ENCODE peak calls at places on chromosomes 7 and 10, in eight cellular contexts. D is heart left ventricle, E is endothelial cell of umbilical vein, I is upper lobe of right lung, W is tibial nerve, X is pancreas, T is A549, Z is prostate gland. C is an unnamed sample.

GRCh38 chr10:5948999-5949759 is 28.2 kb downstream of the IL15RA start:
- DNase-seq in D (peak; percentile 60), E (peak; percentile 82), I (peak; percentile 82), W (no peak), X (no peak), T (peak; percentile 62), Z (no peak), C (peak; percentile 55)

GRCh38 chr10:102242118-102242485 is 790 bp upstream of the PITX3 start:
- DNase-seq in D (no peak), E (no peak), I (no peak), W (no peak), X (no peak), T (no peak), Z (no peak), C (no peak)

GRCh38 chr7:104328308-104328969 is at the start of gene LHFPL3:
- DNase-seq in D (no peak), E (no peak), I (no peak), W (no peak), X (peak; percentile 61), T (no peak), Z (no peak), C (no peak)

GRCh38 chr7:78499283-78499682 is 700.7 kb downstream of the PHTF2 start:
- DNase-seq in D (no peak), E (no peak), I (no peak), W (no peak), X (no peak), T (no peak), Z (no peak), C (no peak)

GRCh38 chr7:16929146-16929762 is 47.5 kb upstream of the AGR3 start:
- DNase-seq in D (no peak), E (no peak), I (no peak), W (no peak), X (no peak), T (no peak), Z (no peak), C (no peak)

GRCh38 chr10:79188154-79188763 is 119.5 kb downstream of the ZMIZ1 start:
- DNase-seq in D (no peak), E (no peak), I (peak; percentile 81), W (no peak), X (no peak), T (no peak), Z (no peak), C (no peak)

GRCh38 chr10:7337431-7338171 is 73.2 kb downstream of the SFMBT2 start:
- DNase-seq in D (no peak), E (no peak), I (no peak), W (no peak), X (no peak), T (no peak), Z (no peak), C (no peak)

GRCh38 chr7:43764807-43765491 is 6.5 kb downstream of the BLVRA start:
- DNase-seq in D (no peak), E (no peak), I (no peak), W (no peak), X (no peak), T (peak; percentile 80), Z (peak; percentile 24), C (peak; percentile 75)

GRCh38 chr7:151876112-151876898 is 610 bp downstream of the PRKAG2 start:
- DNase-seq in D (peak; percentile 83), E (peak; percentile 37), I (peak; percentile 91), W (peak; percentile 74), X (peak; percentile 94), T (peak; percentile 38), Z (peak; percentile 84), C (peak; percentile 28)

GRCh38 chr10:47371629-47372485 is 12.2 kb downstream of the ZNF488 start:
- DNase-seq in D (peak; percentile 10), E (no peak), I (no peak), W (no peak), X (no peak), T (no peak), Z (no peak), C (no peak)

GRCh38 chr7:80841566-80842478 is 77.0 kb downstream of the SEMA3C start:
- DNase-seq in D (no peak), E (no peak), I (no peak), W (no peak), X (no peak), T (no peak), Z (no peak), C (no peak)

GRCh38 chr7:4266270-4267040 is 415.6 kb upstream of the FOXK1 start:
- DNase-seq in D (peak; percentile 7), E (no peak), I (no peak), W (no peak), X (no peak), T (no peak), Z (no peak), C (no peak)

GRCh38 chr7:90869335-90869734 is 273.2 kb downstream of the CDK14 start:
- DNase-seq in D (no peak), E (no peak), I (no peak), W (no peak), X (no peak), T (no peak), Z (no peak), C (no peak)

GRCh38 chr10:101090597-101090996 is 28.8 kb downstream of the KAZALD1 start:
- DNase-seq in D (no peak), E (no peak), I (no peak), W (no peak), X (no peak), T (no peak), Z (no peak), C (no peak)

GRCh38 chr10:132036887-132037675 is 28.7 kb upstream of the JAKMIP3 start:
- DNase-seq in D (no peak), E (no peak), I (no peak), W (no peak), X (peak; percentile 67), T (no peak), Z (peak; percentile 31), C (no peak)

GRCh38 chr10:79070091-79070610 is 1.4 kb downstream of the ZMIZ1 start:
- DNase-seq in D (peak; percentile 68), E (no peak), I (peak; percentile 80), W (no peak), X (peak; percentile 80), T (no peak), Z (peak; percentile 50), C (no peak)

GRCh38 chr7:11192506-11192905 is 218.8 kb downstream of the PHF14 start:
- DNase-seq in D (no peak), E (no peak), I (no peak), W (no peak), X (no peak), T (no peak), Z (no peak), C (no peak)

GRCh38 chr10:30617070-30617469 is 12.5 kb downstream of the LYZL2 start:
- DNase-seq in D (no peak), E (no peak), I (no peak), W (no peak), X (no peak), T (peak; percentile 66), Z (no peak), C (no peak)

GRCh38 chr10:30587522-30588031 is 42.0 kb downstream of the LYZL2 start:
- DNase-seq in D (peak; percentile 42), E (no peak), I (peak; percentile 71), W (no peak), X (no peak), T (no peak), Z (peak; percentile 12), C (peak; percentile 35)

GRCh38 chr10:86958831-86959736 is 685 bp downstream of the SNCG start:
- DNase-seq in D (peak; percentile 79), E (peak; percentile 79), I (no peak), W (no peak), X (peak; percentile 66), T (peak; percentile 77), Z (no peak), C (peak; percentile 82)

DNA sequence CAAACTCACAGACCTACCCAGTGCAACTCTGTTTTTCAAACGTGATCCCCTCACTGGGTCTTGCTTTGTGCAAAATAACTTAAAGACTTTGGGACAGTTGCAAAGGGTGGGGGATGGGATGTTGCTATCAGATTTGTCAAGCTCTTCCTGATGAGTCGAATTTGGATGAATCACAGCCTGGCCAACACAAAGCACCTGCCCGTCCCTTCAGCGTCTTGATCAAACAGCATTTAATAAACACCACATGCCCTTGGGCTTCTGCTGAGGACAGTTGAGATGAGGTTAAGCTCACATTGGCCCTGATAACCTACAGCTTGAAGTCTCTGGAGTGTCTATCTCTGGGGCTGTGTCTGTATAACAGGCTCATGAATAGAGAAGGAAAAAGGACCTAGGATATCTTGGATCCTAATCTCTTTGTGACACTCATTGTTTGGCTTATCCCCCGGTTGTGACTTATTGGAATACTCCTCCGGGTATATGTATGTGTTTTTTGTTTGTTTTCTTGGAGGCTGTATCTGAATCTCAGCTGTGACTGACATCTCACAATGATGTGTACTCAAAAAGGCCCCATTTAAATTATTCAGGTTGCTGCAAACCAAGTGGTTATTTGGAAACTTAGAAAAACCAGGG is 132.6 kb upstream of the NAMPT start:
- DNase-seq in D (no peak), E (peak; percentile 25), I (no peak), W (no peak), X (no peak), T (peak; percentile 67), Z (no peak), C (peak; percentile 51)
- H3K4me3 ChIP-seq in D (no peak overlapping the region), E (no peak overlapping the region), I (no peak overlapping the region), W (no peak overlapping the region), X (no peak overlapping the region), T (no peak overlapping the region), Z (no peak overlapping the region), C (no peak overlapping the region)

GRCh38 chr7:140060788-140061606 is 1.8 kb downstream of the PARP12 start:
- DNase-seq in D (peak; percentile 72), E (peak; percentile 88), I (no peak), W (no peak), X (no peak), T (no peak), Z (no peak), C (no peak)
- H3K27ac ChIP-seq in D (no peak overlapping the region), E (peak overlapping the region; percentile 84), I (peak overlapping the region; percentile 96), W (peak overlapping the region; percentile 89), X (peak overlapping the region; percentile 90), T (peak overlapping the region; percentile 58), Z (peak overlapping the region; percentile 93), C (no peak overlapping the region)

GRCh38 chr7:39084344-39084743 is 106.6 kb downstream of the POU6F2 start:
- DNase-seq in D (no peak), E (no peak), I (no peak), W (no peak), X (no peak), T (no peak), Z (no peak), C (no peak)

GRCh38 chr7:39086638-39087360 is 109.1 kb downstream of the POU6F2 start:
- DNase-seq in D (no peak), E (no peak), I (no peak), W (no peak), X (no peak), T (no peak), Z (no peak), C (no peak)

GRCh38 chr7:39083781-39084180 is 106.1 kb downstream of the POU6F2 start:
- DNase-seq in D (no peak), E (no peak), I (no peak), W (no peak), X (no peak), T (no peak), Z (no peak), C (no peak)

GRCh38 chr7:39085189-39085588 is 107.5 kb downstream of the POU6F2 start:
- DNase-seq in D (no peak), E (no peak), I (no peak), W (no peak), X (no peak), T (no peak), Z (no peak), C (no peak)

GRCh38 chr7:39085590-39086049 is 107.9 kb downstream of the POU6F2 start:
- DNase-seq in D (no peak), E (no peak), I (no peak), W (no peak), X (no peak), T (no peak), Z (no peak), C (peak; percentile 1)
- H3K4me3 ChIP-seq in D (peak overlapping the region; percentile 43), E (no peak overlapping the region), I (no peak overlapping the region), W (peak overlapping the region; percentile 11), X (no peak overlapping the region), T (no peak overlapping the region), Z (no peak overlapping the region), C (no peak overlapping the region)

GRCh38 chr10:66680886-66681285 is 244.9 kb upstream of the LRRTM3 start:
- DNase-seq in D (no peak), E (no peak), I (no peak), W (no peak), X (no peak), T (no peak), Z (no peak), C (peak; percentile 65)
- H3K27ac ChIP-seq in D (no peak overlapping the region), E (no peak overlapping the region), I (no peak overlapping the region), W (no peak overlapping the region), X (no peak overlapping the region), T (no peak overlapping the region), Z (no peak overlapping the region), C (no peak overlapping the region)